ENCODE peak calls at places on chromosome 1, in seven cellular contexts. C is Right ventricle myocardium superior; L is AG10803; O is stimulated activated CD8-positive, alpha-beta memory T cell treated with anti-CD3 and anti-CD28 coated beads, Interleukin-15, amount 100 ng/mL, for 4 hours; H is H4; N is effector memory CD4-positive, alpha-beta T cell; G is HuH-7.5. P is an unnamed sample.

GRCh38 chr1:92310185-92310597 is 11.3 kb downstream of the RPAP2 start:
- DNase-seq in H (no peak), O (no peak), G (no peak), N (no peak), C (no peak), L (peak; percentile 20), P (peak; percentile 33)

GRCh38 chr1:5634893-5635292 is 357.3 kb downstream of the NPHP4 start:
- DNase-seq in G (no peak), N (no peak), H (no peak), C (no peak), O (no peak), L (no peak), P (no peak)

GRCh38 chr1:93296555-93297154 is 49.1 kb upstream of the DR1 start:
- DNase-seq in N (no peak), L (no peak), G (no peak), O (no peak), C (no peak), H (no peak), P (no peak)

GRCh38 chr1:177255411-177255810 is 84.7 kb downstream of the BRINP2 start:
- DNase-seq in G (no peak), H (peak; percentile 79), N (no peak), L (no peak), C (no peak), O (no peak), P (no peak)

GRCh38 chr1:210364479-210364878 is 35.8 kb downstream of the HHAT start:
- DNase-seq in O (no peak), H (no peak), C (peak; percentile 70), L (no peak), N (no peak), G (no peak), P (no peak)

GRCh38 chr1:208089971-208090755 is 154.0 kb downstream of the PLXNA2 start:
- DNase-seq in G (no peak), C (peak; percentile 70), N (no peak), O (no peak), L (peak; percentile 76), H (peak; percentile 21), P (peak; percentile 71)

GRCh38 chr1:29801003-29801402 is 564.7 kb downstream of the PTPRU start:
- DNase-seq in O (no peak), H (no peak), C (no peak), G (no peak), N (no peak), L (no peak), P (peak; percentile 4)

GRCh38 chr1:205528887-205529825 is 24.7 kb downstream of the CDK18 start:
- DNase-seq in H (peak; percentile 44), C (peak; percentile 90), L (peak; percentile 36), N (peak; percentile 46), G (peak; percentile 90), O (peak; percentile 54), P (peak; percentile 92)

GRCh38 chr1:209607795-209608178 is 24.3 kb downstream of the CAMK1G start:
- DNase-seq in L (no peak), O (no peak), G (no peak), N (no peak), H (no peak), C (no peak), P (no peak)

GRCh38 chr1:217482356-217483102 is 148.4 kb downstream of the GPATCH2 start:
- DNase-seq in N (no peak), C (no peak), L (peak; percentile 83), H (peak; percentile 66), G (no peak), O (no peak), P (peak; percentile 70)

GRCh38 chr1:207317561-207317960 is 3.9 kb upstream of the CD55 start:
- DNase-seq in G (no peak), H (no peak), O (no peak), C (no peak), L (no peak), N (no peak), P (no peak)

GRCh38 chr1:206449566-206449965 is 20.7 kb upstream of the IKBKE start:
- DNase-seq in N (no peak), G (no peak), L (no peak), H (no peak), C (no peak), O (no peak), P (no peak)

P was measured in AG20443.